ENCODE peak calls at places on chromosome 17, in five cellular contexts. E is stimulated activated CD4-positive, alpha-beta T cell treated with anti-CD3 and anti-CD28 coated beads, TNF-alpha, amount 100 ng/mL, for 4 hours; D is astrocyte of the spinal cord; I is activated T-helper 1 cell treated with Interleukin-2 at 50 U/mL for 16 hours; T is anterior cingulate cortex. Y is an unnamed sample.

GRCh38 chr17:9666461-9667050 is 21.2 kb downstream of the USP43 start:
- DNase-seq in I (no peak), E (no peak), T (no peak), D (no peak), Y (no peak)

GRCh38 chr17:49508061-49508865 is 13.2 kb downstream of the NGFR start:
- DNase-seq in T (no peak), I (no peak), E (no peak), D (no peak), Y (no peak)

GRCh38 chr17:81253358-81254131 is 14.4 kb downstream of the NDUFAF8 start:
- DNase-seq in I (peak), D (no peak), T (no peak), E (peak), Y (peak)

GRCh38 chr17:16352303-16352837 is 899 bp downstream of the CENPV start:
- DNase-seq in D (peak), T (peak), E (no peak), I (peak), Y (peak)

GRCh38 chr17:10120749-10121148 is 77.7 kb downstream of the GAS7 start:
- DNase-seq in D (no peak), I (no peak), E (no peak), T (no peak), Y (no peak)

GRCh38 chr17:34398990-34399389 is 36.0 kb upstream of the CCL1 start:
- DNase-seq in I (no peak), E (no peak), D (no peak), T (no peak), Y (no peak)

GRCh38 chr17:42171831-42172230 is 9.1 kb downstream of the KCNH4 start:
- DNase-seq in D (no peak), E (no peak), I (no peak), T (no peak), Y (no peak)

GRCh38 chr17:27415090-27415795 is 41.0 kb upstream of the KSR1 start:
- DNase-seq in D (no peak), T (no peak), I (no peak), E (no peak), Y (no peak)

GRCh38 chr17:14545156-14545906 is 244.4 kb downstream of the HS3ST3B1 start:
- DNase-seq in E (no peak), T (no peak), I (no peak), D (no peak), Y (no peak)

GRCh38 chr17:38454528-38454927 is 26.3 kb downstream of the ARHGAP23 start:
- DNase-seq in E (no peak), T (peak), D (peak), I (no peak), Y (peak)

GRCh38 chr17:45386180-45386579 is 46.5 kb downstream of the ARHGAP27 start:
- DNase-seq in I (no peak), T (no peak), D (no peak), E (no peak), Y (no peak)

GRCh38 chr17:58273453-58274104 is 7.2 kb downstream of the MPO start:
- DNase-seq in I (no peak), T (no peak), D (no peak), E (no peak), Y (no peak)

GRCh38 chr17:15513058-15513858 is 45.8 kb upstream of the CDRT4 start:
- DNase-seq in T (no peak), D (peak), E (no peak), I (no peak), Y (peak)

GRCh38 chr17:40511667-40512221 is 10.3 kb upstream of the TNS4 start:
- DNase-seq in D (no peak), I (no peak), E (no peak), T (no peak), Y (no peak)

GRCh38 chr17:82358467-82359350 is at the start of gene TEX19:
- DNase-seq in D (no peak), I (no peak), T (no peak), E (no peak), Y (no peak)

GRCh38 chr17:28427372-28427771 is 21.4 kb upstream of the SLC46A1 start:
- DNase-seq in D (no peak), I (no peak), E (no peak), T (no peak), Y (no peak)

GRCh38 chr17:19335951-19336631 is 26.4 kb downstream of the B9D1 start:
- DNase-seq in D (no peak), E (no peak), T (no peak), I (no peak), Y (no peak)

Y was measured in cardiac fibroblast.